ENCODE peak calls at places on chromosome 18, in six cellular contexts. One of them, this sample, is unnamed.

GRCh38 chr18:60984496-60984895 is 348.7 kb upstream of the CDH20 start:
- DNase-seq in body of pancreas: no peak
- DNase-seq in right lobe of liver: no peak
- DNase-seq in tibial nerve: no peak
- DNase-seq in substantia nigra: no peak
- DNase-seq in heart left ventricle: no peak
- DNase-seq in this sample: no peak

GRCh38 chr18:80213173-80213572 is 34.1 kb downstream of the PARD6G start:
- DNase-seq in body of pancreas: no peak
- DNase-seq in tibial nerve: no peak
- DNase-seq in right lobe of liver: no peak
- DNase-seq in heart left ventricle: no peak
- DNase-seq in substantia nigra: no peak
- DNase-seq in this sample: no peak

GRCh38 chr18:67771271-67771670 is 254.8 kb upstream of the DSEL start:
- DNase-seq in heart left ventricle: no peak
- DNase-seq in tibial nerve: no peak
- DNase-seq in substantia nigra: no peak
- DNase-seq in right lobe of liver: no peak
- DNase-seq in body of pancreas: no peak
- DNase-seq in this sample: no peak

GRCh38 chr18:53935803-53936202 is 288.7 kb downstream of the MBD2 start:
- DNase-seq in right lobe of liver: no peak
- DNase-seq in body of pancreas: no peak
- DNase-seq in heart left ventricle: no peak
- DNase-seq in tibial nerve: no peak
- DNase-seq in substantia nigra: no peak
- DNase-seq in this sample: no peak

GRCh38 chr18:26978812-26979341 is 113.4 kb upstream of the AQP4 start:
- DNase-seq in substantia nigra: no peak
- DNase-seq in heart left ventricle: no peak
- DNase-seq in body of pancreas: no peak
- DNase-seq in right lobe of liver: no peak
- DNase-seq in tibial nerve: no peak
- DNase-seq in this sample: no peak

GRCh38 chr18:8501044-8501443 is 108.2 kb upstream of the RAB12 start:
- DNase-seq in heart left ventricle: no peak
- DNase-seq in body of pancreas: no peak
- DNase-seq in substantia nigra: no peak
- DNase-seq in tibial nerve: no peak
- DNase-seq in right lobe of liver: no peak
- DNase-seq in this sample: no peak

GRCh38 chr18:50839996-50840395 is 20.2 kb upstream of the MRO start:
- DNase-seq in right lobe of liver: no peak
- DNase-seq in substantia nigra: no peak
- DNase-seq in tibial nerve: no peak
- DNase-seq in heart left ventricle: no peak
- DNase-seq in body of pancreas: no peak
- DNase-seq in this sample: no peak

GRCh38 chr18:32441536-32441935 is 29.1 kb downstream of the GAREM1 start:
- DNase-seq in tibial nerve: no peak
- DNase-seq in heart left ventricle: no peak
- DNase-seq in body of pancreas: no peak
- DNase-seq in substantia nigra: no peak
- DNase-seq in right lobe of liver: no peak
- DNase-seq in this sample: no peak

GRCh38 chr18:48975817-48976649 is 25.3 kb upstream of the SMAD7 start:
- DNase-seq in heart left ventricle: peak; percentile 72
- DNase-seq in substantia nigra: peak; percentile 22
- DNase-seq in tibial nerve: no peak
- DNase-seq in body of pancreas: peak; percentile 77
- DNase-seq in right lobe of liver: no peak
- DNase-seq in this sample: no peak

GRCh38 chr18:63186934-63187574 is 132.5 kb downstream of the BCL2 start:
- DNase-seq in right lobe of liver: no peak
- DNase-seq in tibial nerve: no peak
- DNase-seq in body of pancreas: no peak
- DNase-seq in substantia nigra: no peak
- DNase-seq in heart left ventricle: no peak
- DNase-seq in this sample: no peak

GRCh38 chr18:46364048-46364447 is 259.9 kb downstream of the HAUS1 start:
- DNase-seq in right lobe of liver: no peak
- DNase-seq in body of pancreas: no peak
- DNase-seq in heart left ventricle: no peak
- DNase-seq in substantia nigra: no peak
- DNase-seq in tibial nerve: no peak
- DNase-seq in this sample: no peak

GRCh38 chr18:48571619-48572384 is 33.0 kb downstream of the CTIF start:
- DNase-seq in heart left ventricle: no peak
- DNase-seq in substantia nigra: no peak
- DNase-seq in body of pancreas: no peak
- DNase-seq in tibial nerve: no peak
- DNase-seq in right lobe of liver: peak; percentile 5
- DNase-seq in this sample: no peak

GRCh38 chr18:6624271-6624670 is 105.2 kb upstream of the ARHGAP28 start:
- DNase-seq in right lobe of liver: no peak
- DNase-seq in substantia nigra: no peak
- DNase-seq in tibial nerve: no peak
- DNase-seq in body of pancreas: no peak
- DNase-seq in heart left ventricle: no peak
- DNase-seq in this sample: no peak

GRCh38 chr18:57980573-57981348 is 63.3 kb upstream of the NEDD4L start:
- DNase-seq in body of pancreas: no peak
- DNase-seq in tibial nerve: no peak
- DNase-seq in substantia nigra: no peak
- DNase-seq in heart left ventricle: no peak
- DNase-seq in right lobe of liver: no peak
- DNase-seq in this sample: no peak

GRCh38 chr18:46343940-46344372 is 239.8 kb downstream of the HAUS1 start:
- DNase-seq in heart left ventricle: peak; percentile 53
- DNase-seq in right lobe of liver: peak; percentile 70
- DNase-seq in tibial nerve: no peak
- DNase-seq in substantia nigra: no peak
- DNase-seq in body of pancreas: peak; percentile 21
- DNase-seq in this sample: no peak

GRCh38 chr18:30985753-30986152 is 56.8 kb downstream of the DSC3 start:
- DNase-seq in substantia nigra: no peak
- DNase-seq in heart left ventricle: no peak
- DNase-seq in tibial nerve: no peak
- DNase-seq in body of pancreas: no peak
- DNase-seq in right lobe of liver: no peak
- DNase-seq in this sample: no peak

GRCh38 chr18:75586576-75586975 is 159.1 kb upstream of the SMIM21 start:
- DNase-seq in tibial nerve: no peak
- DNase-seq in heart left ventricle: no peak
- DNase-seq in body of pancreas: no peak
- DNase-seq in right lobe of liver: no peak
- DNase-seq in substantia nigra: no peak
- DNase-seq in this sample: no peak

GRCh38 chr18:75581336-75582121 is 154.0 kb upstream of the SMIM21 start:
- DNase-seq in heart left ventricle: no peak
- DNase-seq in substantia nigra: no peak
- DNase-seq in right lobe of liver: no peak
- DNase-seq in tibial nerve: no peak
- DNase-seq in body of pancreas: no peak
- DNase-seq in this sample: peak; percentile 68

GRCh38 chr18:75582406-75582821 is 154.9 kb upstream of the SMIM21 start:
- DNase-seq in body of pancreas: no peak
- DNase-seq in heart left ventricle: no peak
- DNase-seq in right lobe of liver: no peak
- DNase-seq in substantia nigra: no peak
- DNase-seq in tibial nerve: no peak
- DNase-seq in this sample: no peak

GRCh38 chr18:75588412-75588811 is 160.9 kb upstream of the SMIM21 start:
- DNase-seq in tibial nerve: no peak
- DNase-seq in substantia nigra: no peak
- DNase-seq in body of pancreas: no peak
- DNase-seq in heart left ventricle: no peak
- DNase-seq in right lobe of liver: no peak
- DNase-seq in this sample: no peak

DNA sequence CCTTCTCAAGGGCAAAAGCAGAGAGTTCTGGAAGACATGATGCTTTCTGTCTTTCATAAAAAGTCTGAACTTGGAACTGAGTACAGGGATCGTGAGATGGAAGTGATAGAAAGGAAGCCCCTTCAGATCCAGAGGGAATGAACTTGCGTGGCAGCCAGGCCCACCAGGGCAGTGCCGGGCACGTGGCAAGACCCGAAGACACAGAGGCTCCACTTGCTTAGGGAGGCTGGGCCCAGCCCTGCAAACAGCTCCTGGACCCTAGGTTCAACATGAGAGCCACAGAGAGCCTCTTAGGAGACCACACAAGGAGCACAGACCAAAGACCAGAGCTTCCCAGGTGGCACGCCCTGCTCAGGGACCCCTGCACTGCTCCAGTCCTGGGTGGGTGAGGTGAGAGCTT is 155.4 kb upstream of the SMIM21 start:
- DNase-seq in tibial nerve: no peak
- DNase-seq in body of pancreas: no peak
- DNase-seq in heart left ventricle: no peak
- DNase-seq in substantia nigra: no peak
- DNase-seq in right lobe of liver: no peak
- DNase-seq in this sample: peak; percentile 86
- H3K27ac ChIP-seq in tibial nerve: no peak overlapping the region
- H3K27ac ChIP-seq in body of pancreas: no peak overlapping the region
- H3K27ac ChIP-seq in heart left ventricle: no peak overlapping the region
- H3K27ac ChIP-seq in substantia nigra: no peak overlapping the region
- H3K27ac ChIP-seq in right lobe of liver: no peak overlapping the region
- H3K27ac ChIP-seq in this sample: no peak overlapping the region

DNA sequence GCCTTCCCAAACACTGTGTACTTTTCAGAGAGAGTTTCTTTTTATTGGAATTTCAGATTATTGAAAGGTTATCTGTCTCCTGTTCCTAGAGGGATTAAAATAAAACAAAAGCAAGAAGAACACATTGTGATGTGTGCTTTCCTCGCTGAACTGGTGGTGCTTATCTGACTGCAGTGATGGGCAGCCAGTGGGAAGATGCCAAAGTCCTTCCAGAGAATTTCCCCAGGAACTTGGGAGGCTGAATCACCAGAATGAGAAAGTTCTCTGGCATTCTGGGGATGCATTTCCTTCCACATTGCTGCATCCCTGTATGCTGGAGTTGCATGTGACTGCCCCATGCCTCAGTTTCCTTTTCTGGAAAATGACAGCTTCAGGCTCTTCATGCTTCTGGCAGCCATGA is 53.9 kb upstream of the SEC11C start:
- DNase-seq in right lobe of liver: no peak
- DNase-seq in heart left ventricle: no peak
- DNase-seq in body of pancreas: no peak
- DNase-seq in substantia nigra: no peak
- DNase-seq in tibial nerve: no peak
- DNase-seq in this sample: no peak
- H3K27ac ChIP-seq in right lobe of liver: no peak overlapping the region
- H3K27ac ChIP-seq in heart left ventricle: no peak overlapping the region
- H3K27ac ChIP-seq in body of pancreas: no peak overlapping the region
- H3K27ac ChIP-seq in substantia nigra: no peak overlapping the region
- H3K27ac ChIP-seq in tibial nerve: no peak overlapping the region
- H3K27ac ChIP-seq in this sample: no peak overlapping the region

GRCh38 chr18:21958707-21959457 is 210.5 kb upstream of the GATA6 start:
- DNase-seq in substantia nigra: no peak
- DNase-seq in body of pancreas: no peak
- DNase-seq in right lobe of liver: peak; percentile 72
- DNase-seq in tibial nerve: no peak
- DNase-seq in heart left ventricle: peak; percentile 42
- DNase-seq in this sample: no peak
- H3K27ac ChIP-seq in substantia nigra: no peak overlapping the region
- H3K27ac ChIP-seq in body of pancreas: no peak overlapping the region
- H3K27ac ChIP-seq in right lobe of liver: no peak overlapping the region
- H3K27ac ChIP-seq in tibial nerve: no peak overlapping the region
- H3K27ac ChIP-seq in heart left ventricle: no peak overlapping the region
- H3K27ac ChIP-seq in this sample: no peak overlapping the region

DNA sequence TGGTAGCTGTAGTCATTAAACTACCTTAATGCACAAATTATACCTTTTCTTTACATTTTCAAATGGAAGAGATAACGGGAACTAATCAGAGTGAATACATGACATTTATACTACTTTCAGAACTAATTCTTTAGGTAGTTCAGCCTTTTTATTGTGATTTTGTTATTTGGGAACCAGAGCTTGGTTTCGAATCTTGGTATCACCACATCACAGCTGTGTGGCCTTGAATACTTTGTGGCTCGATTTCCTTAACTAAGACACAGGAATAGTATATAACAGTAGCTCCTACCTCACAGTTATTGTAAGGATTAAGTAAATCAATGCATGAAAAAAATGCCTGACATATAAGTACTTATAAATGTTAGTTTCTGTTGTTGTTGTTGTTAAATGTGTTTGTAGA is 240.0 kb downstream of the WDR7 start:
- DNase-seq in tibial nerve: no peak
- DNase-seq in substantia nigra: no peak
- DNase-seq in body of pancreas: no peak
- DNase-seq in right lobe of liver: no peak
- DNase-seq in heart left ventricle: no peak
- DNase-seq in this sample: no peak
- H3K27ac ChIP-seq in tibial nerve: no peak overlapping the region
- H3K27ac ChIP-seq in substantia nigra: no peak overlapping the region
- H3K27ac ChIP-seq in body of pancreas: no peak overlapping the region
- H3K27ac ChIP-seq in right lobe of liver: no peak overlapping the region
- H3K27ac ChIP-seq in heart left ventricle: no peak overlapping the region
- H3K27ac ChIP-seq in this sample: no peak overlapping the region

GRCh38 chr18:12585218-12585617 is 72.7 kb downstream of the SPIRE1 start:
- DNase-seq in tibial nerve: no peak
- DNase-seq in substantia nigra: no peak
- DNase-seq in right lobe of liver: no peak
- DNase-seq in body of pancreas: no peak
- DNase-seq in heart left ventricle: no peak
- DNase-seq in this sample: no peak

GRCh38 chr18:12579775-12580174 is 78.1 kb downstream of the SPIRE1 start:
- DNase-seq in body of pancreas: no peak
- DNase-seq in heart left ventricle: no peak
- DNase-seq in substantia nigra: no peak
- DNase-seq in tibial nerve: no peak
- DNase-seq in right lobe of liver: no peak
- DNase-seq in this sample: no peak

GRCh38 chr18:12577848-12578247 is 80.1 kb downstream of the SPIRE1 start:
- DNase-seq in tibial nerve: no peak
- DNase-seq in heart left ventricle: no peak
- DNase-seq in body of pancreas: no peak
- DNase-seq in right lobe of liver: no peak
- DNase-seq in substantia nigra: no peak
- DNase-seq in this sample: no peak

GRCh38 chr18:12580630-12581342 is 77.1 kb downstream of the SPIRE1 start:
- DNase-seq in tibial nerve: no peak
- DNase-seq in heart left ventricle: no peak
- DNase-seq in right lobe of liver: no peak
- DNase-seq in body of pancreas: peak; percentile 63
- DNase-seq in substantia nigra: no peak
- DNase-seq in this sample: no peak
- H3K27ac ChIP-seq in tibial nerve: no peak overlapping the region
- H3K27ac ChIP-seq in heart left ventricle: no peak overlapping the region
- H3K27ac ChIP-seq in right lobe of liver: no peak overlapping the region
- H3K27ac ChIP-seq in body of pancreas: no peak overlapping the region
- H3K27ac ChIP-seq in substantia nigra: no peak overlapping the region
- H3K27ac ChIP-seq in this sample: no peak overlapping the region

DNA sequence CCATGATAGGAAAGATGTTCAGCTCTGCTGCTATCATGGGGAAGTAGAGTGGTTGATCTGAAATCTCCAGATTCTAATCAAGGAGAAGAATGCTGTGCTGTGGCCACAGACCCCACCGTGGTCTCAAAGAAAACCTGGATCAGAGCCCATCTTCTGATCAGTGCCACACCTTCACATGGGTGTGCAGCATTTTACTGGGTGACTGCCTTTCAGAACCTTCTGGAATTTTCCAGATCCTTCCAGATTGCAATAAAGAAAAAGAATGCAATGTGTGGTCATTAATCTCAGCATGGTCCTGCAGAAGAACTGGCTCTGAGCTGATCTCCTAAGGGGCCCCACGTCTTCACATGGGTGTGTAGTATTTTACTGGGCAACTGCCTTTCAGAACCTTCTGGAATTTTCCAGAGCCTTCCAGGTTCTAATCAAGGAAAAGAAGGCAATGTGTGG is 17.1 kb downstream of the MBP start:
- DNase-seq in tibial nerve: no peak
- DNase-seq in right lobe of liver: no peak
- DNase-seq in substantia nigra: no peak
- DNase-seq in heart left ventricle: no peak
- DNase-seq in body of pancreas: no peak
- DNase-seq in this sample: no peak
- H3K27ac ChIP-seq in tibial nerve: peak overlapping the region; percentile 86
- H3K27ac ChIP-seq in right lobe of liver: peak overlapping the region; percentile 97
- H3K27ac ChIP-seq in substantia nigra: no peak overlapping the region
- H3K27ac ChIP-seq in heart left ventricle: peak overlapping the region; percentile 80
- H3K27ac ChIP-seq in body of pancreas: peak overlapping the region; percentile 89
- H3K27ac ChIP-seq in this sample: peak overlapping the region; percentile 64